ENCODE peak calls at places on chromosomes 2 and 18, in seven cellular contexts. S, R, A, O, E, Z and J are unnamed samples.

GRCh38 chr2:209629622-209630021 is 142.0 kb upstream of the UNC80 start:
- DNase-seq in S (no peak), R (no peak), A (no peak), O (no peak), E (no peak), Z (no peak), J (no peak)

GRCh38 chr2:96520231-96520630 is 15.1 kb upstream of the NEURL3 start:
- DNase-seq in S (no peak), R (no peak), A (no peak), O (no peak), E (no peak), Z (no peak), J (no peak)

GRCh38 chr2:180901331-180901730 is 79.1 kb upstream of the UBE2E3 start:
- DNase-seq in S (no peak), R (no peak), A (no peak), O (no peak), E (no peak), Z (no peak), J (no peak)

GRCh38 chr2:62196278-62196901 is 475 bp downstream of the B3GNT2 start:
- DNase-seq in S (no peak), R (peak; percentile 81), A (peak; percentile 77), O (no peak), E (peak; percentile 85), Z (peak; percentile 45), J (peak; percentile 27)

GRCh38 chr2:148032215-148032614 is 11.3 kb downstream of the MBD5 start:
- DNase-seq in S (no peak), R (no peak), A (no peak), O (no peak), E (no peak), Z (no peak), J (no peak)

GRCh38 chr2:200740907-200741306 is 70.8 kb upstream of the BZW1 start:
- DNase-seq in S (no peak), R (no peak), A (no peak), O (no peak), E (no peak), Z (no peak), J (no peak)

GRCh38 chr2:20635698-20636584 is 15.0 kb downstream of the HS1BP3 start:
- DNase-seq in S (peak; percentile 21), R (peak; percentile 85), A (peak; percentile 96), O (no peak), E (peak; percentile 98), Z (peak; percentile 74), J (peak; percentile 72)

GRCh38 chr2:148813603-148814065 is 61.4 kb upstream of the KIF5C start:
- DNase-seq in S (no peak), R (peak; percentile 51), A (peak; percentile 83), O (peak; percentile 76), E (peak; percentile 19), Z (no peak), J (no peak)

GRCh38 chr18:58966704-58967103 is 102.0 kb downstream of the ZNF532 start:
- DNase-seq in S (no peak), R (no peak), A (no peak), O (no peak), E (no peak), Z (no peak), J (no peak)

GRCh38 chr18:21489119-21489750 is 111.3 kb downstream of the ESCO1 start:
- DNase-seq in S (peak; percentile 40), R (peak; percentile 71), A (peak; percentile 66), O (no peak), E (peak; percentile 71), Z (peak; percentile 63), J (peak; percentile 34)

GRCh38 chr2:200901459-200902072 is 12.4 kb downstream of the NIF3L1 start:
- DNase-seq in S (peak; percentile 87), R (peak; percentile 68), A (peak; percentile 62), O (peak; percentile 72), E (peak; percentile 79), Z (peak; percentile 94), J (peak; percentile 81)

GRCh38 chr18:55018602-55019001 is 59.3 kb upstream of the CCDC68 start:
- DNase-seq in S (no peak), R (no peak), A (no peak), O (no peak), E (no peak), Z (no peak), J (no peak)

GRCh38 chr2:172086349-172087190 is 1.3 kb downstream of the DLX1 start:
- DNase-seq in S (no peak), R (no peak), A (peak; percentile 80), O (no peak), E (peak; percentile 52), Z (peak; percentile 55), J (no peak)

GRCh38 chr2:95268208-95269035 is 5.8 kb upstream of the PROM2 start:
- DNase-seq in S (no peak), R (no peak), A (peak; percentile 17), O (no peak), E (no peak), Z (no peak), J (no peak)

GRCh38 chr2:57207191-57207590 is 839.4 kb upstream of the VRK2 start:
- DNase-seq in S (no peak), R (no peak), A (no peak), O (no peak), E (no peak), Z (no peak), J (no peak)

GRCh38 chr2:69975136-69975852 is 13.9 kb upstream of the ASPRV1 start:
- DNase-seq in S (no peak), R (peak; percentile 51), A (no peak), O (no peak), E (no peak), Z (no peak), J (no peak)

GRCh38 chr2:143296089-143296488 is 166.9 kb downstream of the ARHGAP15 start:
- DNase-seq in S (no peak), R (no peak), A (no peak), O (no peak), E (no peak), Z (no peak), J (no peak)

GRCh38 chr18:2554671-2555070 is 16.6 kb downstream of the METTL4 start:
- DNase-seq in S (no peak), R (no peak), A (no peak), O (no peak), E (no peak), Z (no peak), J (no peak)

GRCh38 chr2:54619660-54620231 is 103.7 kb upstream of the EML6 start:
- DNase-seq in S (no peak), R (no peak), A (no peak), O (no peak), E (peak; percentile 38), Z (no peak), J (no peak)

GRCh38 chr2:234245945-234246344 is 195.4 kb downstream of the SPP2 start:
- DNase-seq in S (no peak), R (no peak), A (no peak), O (no peak), E (no peak), Z (no peak), J (no peak)

GRCh38 chr2:113083311-113083710 is 15.5 kb downstream of the IL1F10 start:
- DNase-seq in S (no peak), R (no peak), A (no peak), O (no peak), E (no peak), Z (no peak), J (no peak)
- TF ChIP-seq JUND in S (no peak), R (no peak), A (no peak), O (no peak), E (no peak), Z (no peak), J (no peak)

GRCh38 chr2:184765048-184765881 is 166.9 kb downstream of the ZNF804A start:
- DNase-seq in S (no peak), R (no peak), A (no peak), O (no peak), E (no peak), Z (no peak), J (no peak)
- TF ChIP-seq JUND in S (no peak), R (no peak), A (no peak), O (no peak), E (no peak), Z (no peak), J (no peak)

GRCh38 chr2:65367517-65367916 is 64.9 kb downstream of the SPRED2 start:
- DNase-seq in S (no peak), R (no peak), A (no peak), O (no peak), E (peak; percentile 48), Z (no peak), J (peak; percentile 83)
- TF ChIP-seq JUND in S (no peak), R (peak; percentile 7), A (no peak), O (no peak), E (peak; percentile 38), Z (no peak), J (no peak)

GRCh38 chr2:191573216-191573615 is 104.7 kb upstream of the NABP1 start:
- DNase-seq in S (no peak), R (no peak), A (no peak), O (no peak), E (no peak), Z (no peak), J (no peak)

GRCh38 chr2:191572319-191572718 is 105.6 kb upstream of the NABP1 start:
- DNase-seq in S (no peak), R (no peak), A (no peak), O (no peak), E (no peak), Z (no peak), J (no peak)

GRCh38 chr2:191577611-191578010 is 100.3 kb upstream of the NABP1 start:
- DNase-seq in S (no peak), R (no peak), A (no peak), O (no peak), E (no peak), Z (no peak), J (no peak)

GRCh38 chr2:191571163-191571769 is 106.7 kb upstream of the NABP1 start:
- DNase-seq in S (peak; percentile 36), R (peak; percentile 56), A (no peak), O (no peak), E (no peak), Z (no peak), J (peak; percentile 37)

DNA sequence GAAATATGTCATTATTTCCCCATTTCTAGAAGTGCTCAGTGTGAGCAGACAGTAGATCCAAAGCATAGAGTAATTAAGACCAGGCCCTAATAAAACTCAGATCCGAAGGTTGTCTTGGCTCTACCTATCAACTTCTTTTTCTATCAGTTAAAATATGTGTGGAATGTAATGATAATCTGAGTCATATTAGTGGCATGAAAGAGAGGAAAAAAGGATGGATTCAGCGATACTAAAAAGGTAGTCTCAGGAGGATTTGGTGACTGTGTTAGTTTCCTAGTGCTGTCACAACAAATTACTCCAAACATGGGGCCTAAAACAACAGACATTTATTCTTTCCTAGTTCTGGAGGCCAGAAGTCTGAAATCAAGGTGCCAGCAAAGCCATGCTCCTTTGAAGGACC is 103.7 kb upstream of the NABP1 start:
- DNase-seq in S (no peak), R (no peak), A (no peak), O (no peak), E (no peak), Z (no peak), J (no peak)
- TF ChIP-seq JUND in S (no peak), R (no peak), A (no peak), O (no peak), E (no peak), Z (no peak), J (no peak)

GRCh38 chr2:119744335-119744939 is 15.3 kb upstream of the PTPN4 start:
- DNase-seq in S (peak; percentile 49), R (no peak), A (no peak), O (no peak), E (no peak), Z (peak; percentile 60), J (no peak)
- TF ChIP-seq JUND in S (peak; percentile 69), R (no peak), A (no peak), O (no peak), E (peak; percentile 86), Z (no peak), J (no peak)